ENCODE peak calls at places on chromosomes 11 and 22, in six cellular contexts. N is lower lobe of right lung, H is spleen, W is tibial nerve, L is esophagus squamous epithelium, X is tibial artery. R is an unnamed sample. For H3K4me1, the result is how much of the 10 kb centered on the place peaks cover.

GRCh38 chr11:13357232-13357631 is 79.6 kb downstream of the BMAL1 start:
- DNase-seq in N (no peak), H (no peak), X (no peak), W (no peak), L (no peak), R (no peak)

GRCh38 chr11:17498058-17498457 is 21.4 kb upstream of the ABCC8 start:
- DNase-seq in W (no peak), N (no peak), L (no peak), X (no peak), H (peak), R (no peak)

GRCh38 chr11:131378931-131379330 is 8.5 kb downstream of the NTM start:
- DNase-seq in W (no peak), X (no peak), H (no peak), N (no peak), L (no peak), R (no peak)

GRCh38 chr11:2094354-2095197 is 44.6 kb downstream of the IGF2 start:
- DNase-seq in N (no peak), H (peak), X (peak), W (no peak), L (no peak), R (no peak)

GRCh38 chr22:29012923-29013322 is 48.7 kb downstream of the C22orf31 start:
- DNase-seq in H (no peak), W (no peak), L (no peak), X (no peak), N (no peak), R (no peak)

GRCh38 chr11:16986434-16987204 is 27.6 kb downstream of the PLEKHA7 start:
- DNase-seq in N (peak), H (no peak), X (no peak), W (no peak), L (no peak), R (no peak)

GRCh38 chr11:55658608-55659007 is 3.4 kb upstream of the OR4C6 start:
- DNase-seq in W (no peak), L (no peak), X (no peak), H (no peak), N (no peak), R (no peak)

GRCh38 chr11:96306933-96307747 is 35.9 kb downstream of the MAML2 start:
- DNase-seq in W (peak), H (no peak), N (peak), X (peak), L (peak), R (peak)

GRCh38 chr22:24106385-24107381 is 74.6 kb upstream of the SUSD2 start:
- DNase-seq in L (no peak), X (no peak), N (peak), W (no peak), H (no peak), R (no peak)

GRCh38 chr11:63892233-63892632 is 24.7 kb downstream of the RCOR2 start:
- DNase-seq in H (no peak), L (no peak), W (no peak), X (no peak), N (no peak), R (no peak)

GRCh38 chr11:59429924-59430516 is 3.8 kb upstream of the OR5A2 start:
- DNase-seq in L (no peak), W (peak), N (no peak), H (no peak), X (no peak), R (no peak)

GRCh38 chr11:132249256-132249655 is 878.8 kb downstream of the NTM start:
- DNase-seq in H (no peak), W (no peak), N (no peak), X (no peak), L (no peak), R (no peak)

GRCh38 chr11:121035823-121036222 is 11.9 kb downstream of the TBCEL start:
- DNase-seq in N (no peak), H (no peak), L (no peak), X (no peak), W (no peak), R (no peak)

GRCh38 chr11:100805509-100806199 is 118.6 kb downstream of the ARHGAP42 start:
- DNase-seq in N (no peak), L (no peak), H (no peak), W (no peak), X (no peak), R (no peak)

GRCh38 chr22:31091106-31091975 is 10.2 kb downstream of the SMTN start:
- DNase-seq in X (no peak), L (no peak), W (no peak), N (no peak), H (no peak), R (no peak)
- H3K27ac ChIP-seq in X (peak), L (peak), W (peak), N (no peak), H (no peak), R (no peak)

GRCh38 chr22:35539487-35539886 is 1.1 kb upstream of the RASD2 start:
- DNase-seq in L (no peak), H (no peak), N (no peak), W (no peak), X (no peak), R (no peak)

GRCh38 chr22:35538801-35539321 is 1.8 kb upstream of the RASD2 start:
- DNase-seq in W (no peak), N (no peak), L (no peak), X (no peak), H (no peak), R (no peak)

GRCh38 chr22:35540600-35541253 is at the start of gene RASD2:
- DNase-seq in W (no peak), X (no peak), N (no peak), H (no peak), L (no peak), R (no peak)

GRCh38 chr22:35541254-35541748 is 670 bp downstream of the RASD2 start:
- DNase-seq in X (no peak), L (no peak), W (no peak), H (no peak), N (no peak), R (no peak)

GRCh38 chr22:35539910-35540599 is 576 bp upstream of the RASD2 start:
- DNase-seq in X (peak), L (no peak), W (no peak), N (peak), H (peak), R (no peak)
- H3K4me1 ChIP-seq in X (under half), L (under half), W (under half), N (under half), H (under half), R (under half)

GRCh38 chr11:70377645-70378044 is 20.7 kb upstream of the CTTN start:
- DNase-seq in W (no peak), L (no peak), X (no peak), H (no peak), N (no peak), R (no peak)
- H3K27ac ChIP-seq in W (no peak), L (no peak), X (no peak), H (no peak), N (no peak), R (no peak)

DNA sequence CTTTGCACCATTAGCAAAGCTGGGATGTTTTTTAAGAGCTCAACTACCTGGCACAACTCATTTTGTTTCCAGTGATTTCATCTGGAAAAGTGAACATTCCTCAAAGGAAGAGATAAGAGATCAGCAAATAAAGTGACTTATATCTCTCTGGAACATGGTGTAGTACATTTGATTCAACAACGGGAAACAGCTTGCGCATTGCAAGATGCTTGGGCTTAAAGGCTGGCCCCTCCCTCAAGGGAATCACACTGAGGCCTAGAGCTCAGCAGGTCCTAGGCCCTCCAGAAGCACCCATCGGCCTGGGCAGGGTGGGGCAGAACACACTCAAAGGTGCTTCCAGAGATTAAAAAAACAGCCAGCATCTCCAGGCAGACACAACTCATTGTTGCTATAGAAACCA is 69.0 kb upstream of the ARFGAP3 start:
- DNase-seq in X (no peak), N (no peak), H (peak), W (no peak), L (no peak), R (no peak)
- H3K4me1 ChIP-seq in X (under half), N (half or more), H (half or more), W (under half), L (under half), R (half or more)

DNA sequence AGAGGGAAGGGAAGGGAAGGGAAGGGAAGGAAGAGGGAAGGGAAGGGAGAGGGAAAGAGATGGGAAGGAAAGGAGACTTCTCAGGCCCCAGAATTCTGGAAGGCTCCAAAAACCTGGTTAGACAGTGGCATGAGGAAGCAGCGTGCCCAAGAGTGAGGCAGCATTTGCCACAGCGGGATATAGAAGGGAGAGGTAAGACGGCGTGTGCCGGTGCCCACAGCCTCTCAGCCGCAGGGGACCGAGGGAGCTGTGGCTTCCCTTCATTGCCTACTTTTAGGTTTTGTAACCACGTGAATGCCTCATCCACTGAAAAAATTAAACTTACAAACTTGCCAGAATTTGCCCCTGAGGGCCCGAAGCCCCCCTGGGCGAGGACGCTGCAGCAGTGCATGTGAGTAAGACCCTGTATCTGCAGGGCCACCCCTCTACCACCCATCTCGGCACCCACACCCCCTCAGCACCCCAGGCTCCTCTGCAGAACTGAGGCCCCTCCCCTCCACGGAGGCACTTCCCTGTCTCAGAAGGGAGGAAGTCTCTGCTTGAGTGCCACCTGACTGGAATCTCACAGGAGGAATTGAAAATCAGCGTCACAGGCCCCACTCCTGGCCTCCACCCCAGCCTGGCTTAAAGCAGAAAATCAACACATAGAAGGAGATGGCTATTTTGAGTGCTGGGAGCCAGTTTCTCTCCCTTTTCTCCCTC is 58.1 kb downstream of the LINC01488 start:
- DNase-seq in W (peak), L (no peak), X (peak), N (peak), H (peak), R (no peak)
- H3K27ac ChIP-seq in W (peak), L (peak), X (peak), N (peak), H (peak), R (peak)

DNA sequence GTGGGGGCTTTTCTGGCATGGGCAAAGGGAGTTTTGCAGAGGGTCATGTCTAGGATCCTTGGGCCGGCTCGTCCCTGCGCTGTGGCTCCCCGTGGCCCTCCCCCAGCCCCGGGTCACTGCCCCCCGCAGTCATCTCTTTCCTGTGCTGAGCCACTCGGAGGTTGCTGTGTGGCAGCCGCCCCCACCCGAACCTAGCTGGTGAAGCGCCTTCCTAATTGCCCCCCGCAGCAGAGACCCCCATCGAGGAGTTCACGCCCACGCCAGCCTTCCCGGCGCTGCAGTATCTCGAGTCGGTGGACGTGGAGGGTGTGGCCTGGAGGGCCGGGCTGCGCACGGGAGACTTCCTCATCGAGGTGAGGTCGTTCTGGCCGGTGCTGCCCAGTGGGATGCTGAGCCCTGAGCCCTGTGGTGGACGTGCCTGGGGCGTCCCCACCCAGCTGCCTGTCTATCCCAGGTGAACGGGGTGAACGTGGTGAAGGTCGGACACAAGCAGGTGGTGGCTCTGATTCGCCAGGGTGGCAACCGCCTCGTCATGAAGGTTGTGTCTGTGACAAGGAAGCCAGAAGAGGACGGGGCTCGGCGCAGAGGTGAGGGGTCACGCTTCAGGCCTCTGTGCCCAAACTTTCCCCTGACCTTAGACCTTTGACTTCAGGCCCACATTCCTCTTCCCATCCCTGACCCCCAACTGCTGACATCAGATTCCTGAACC is 32.0 kb downstream of the SHANK3 start:
- DNase-seq in N (peak), W (no peak), X (no peak), L (no peak), H (peak), R (no peak)
- H3K4me1 ChIP-seq in N (under half), W (under half), X (under half), L (under half), H (half or more), R (under half)

DNA sequence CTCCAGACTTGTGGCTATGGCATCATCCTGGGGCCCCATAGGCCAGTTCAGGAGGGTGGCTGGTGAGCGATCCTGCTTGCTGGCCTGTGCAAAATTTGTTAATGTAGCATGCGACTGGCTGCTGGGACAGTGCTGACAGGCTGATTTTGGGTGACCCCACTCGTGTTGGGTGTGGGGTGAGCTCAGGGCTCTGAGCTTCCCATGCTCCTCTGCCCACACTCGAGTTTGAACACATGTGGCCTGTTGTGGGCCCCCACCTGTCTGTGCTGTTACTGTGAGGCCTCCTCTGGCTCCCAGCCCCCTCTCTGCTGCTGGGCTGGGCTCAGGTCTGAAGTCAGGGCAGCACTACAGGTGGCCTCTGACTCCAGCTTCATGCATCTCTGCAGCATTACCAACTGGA is 64.4 kb upstream of the MYEOV start:
- DNase-seq in N (no peak), H (no peak), X (peak), W (no peak), L (no peak), R (no peak)
- H3K27ac ChIP-seq in N (no peak), H (no peak), X (no peak), W (no peak), L (no peak), R (no peak)

DNA sequence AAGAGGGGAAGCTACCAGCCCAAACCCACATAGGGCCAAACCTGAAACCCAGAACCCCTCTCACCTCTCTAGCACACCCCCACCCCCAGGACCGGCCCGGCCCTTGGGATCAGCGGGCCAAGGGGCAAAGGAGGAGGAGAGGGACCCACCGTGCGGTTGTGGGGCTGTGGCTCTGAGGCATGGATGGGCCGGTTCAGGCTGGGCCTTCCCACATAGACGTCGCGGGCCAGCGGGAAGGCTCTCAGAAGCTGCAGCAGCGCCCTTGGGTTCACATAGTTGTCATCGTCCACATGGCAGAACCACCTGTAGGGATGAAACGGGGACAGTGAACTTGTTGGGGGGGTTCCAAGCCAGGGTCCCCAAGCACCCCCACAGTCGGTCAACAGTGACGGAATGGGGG is 7.0 kb downstream of the MFNG start:
- DNase-seq in L (no peak), X (no peak), W (no peak), N (no peak), H (no peak), R (no peak)
- H3K4me1 ChIP-seq in L (under half), X (under half), W (under half), N (under half), H (under half), R (under half)